ENCODE peak calls at places on chromosomes 2 and 18, in four cellular contexts. E, U, K and G are unnamed samples.

GRCh38 chr2:22907330-22907729 is 477.6 kb upstream of the KLHL29 start:
- DNase-seq in E (no peak), U (no peak), K (no peak), G (peak)

GRCh38 chr2:211144078-211144477 is 587.7 kb downstream of the CPS1 start:
- DNase-seq in E (peak), U (no peak), K (no peak), G (no peak)

GRCh38 chr2:168468354-168468753 is 12.3 kb downstream of the CERS6 start:
- DNase-seq in E (no peak), U (no peak), K (no peak), G (no peak)

GRCh38 chr18:36724591-36725001 is 104.2 kb downstream of the TPGS2 start:
- DNase-seq in E (peak), U (no peak), K (peak), G (no peak)

GRCh38 chr2:166882851-166883250 is 5.4 kb upstream of the XIRP2 start:
- DNase-seq in E (no peak), U (no peak), K (no peak), G (no peak)

GRCh38 chr2:226431301-226431955 is 368.2 kb downstream of the IRS1 start:
- DNase-seq in E (peak), U (no peak), K (no peak), G (no peak)

GRCh38 chr18:74081966-74082365 is 65.7 kb downstream of the FBXO15 start:
- DNase-seq in E (no peak), U (no peak), K (no peak), G (no peak)

GRCh38 chr18:58653814-58654509 is 17.3 kb upstream of the MALT1 start:
- DNase-seq in E (no peak), U (no peak), K (no peak), G (no peak)

GRCh38 chr2:264493-265468 is at the start of gene ACP1:
- DNase-seq in E (peak), U (peak), K (peak), G (peak)
- TF ChIP-seq POLR2A in E (peak), U (peak), K (peak), G (peak)

DNA sequence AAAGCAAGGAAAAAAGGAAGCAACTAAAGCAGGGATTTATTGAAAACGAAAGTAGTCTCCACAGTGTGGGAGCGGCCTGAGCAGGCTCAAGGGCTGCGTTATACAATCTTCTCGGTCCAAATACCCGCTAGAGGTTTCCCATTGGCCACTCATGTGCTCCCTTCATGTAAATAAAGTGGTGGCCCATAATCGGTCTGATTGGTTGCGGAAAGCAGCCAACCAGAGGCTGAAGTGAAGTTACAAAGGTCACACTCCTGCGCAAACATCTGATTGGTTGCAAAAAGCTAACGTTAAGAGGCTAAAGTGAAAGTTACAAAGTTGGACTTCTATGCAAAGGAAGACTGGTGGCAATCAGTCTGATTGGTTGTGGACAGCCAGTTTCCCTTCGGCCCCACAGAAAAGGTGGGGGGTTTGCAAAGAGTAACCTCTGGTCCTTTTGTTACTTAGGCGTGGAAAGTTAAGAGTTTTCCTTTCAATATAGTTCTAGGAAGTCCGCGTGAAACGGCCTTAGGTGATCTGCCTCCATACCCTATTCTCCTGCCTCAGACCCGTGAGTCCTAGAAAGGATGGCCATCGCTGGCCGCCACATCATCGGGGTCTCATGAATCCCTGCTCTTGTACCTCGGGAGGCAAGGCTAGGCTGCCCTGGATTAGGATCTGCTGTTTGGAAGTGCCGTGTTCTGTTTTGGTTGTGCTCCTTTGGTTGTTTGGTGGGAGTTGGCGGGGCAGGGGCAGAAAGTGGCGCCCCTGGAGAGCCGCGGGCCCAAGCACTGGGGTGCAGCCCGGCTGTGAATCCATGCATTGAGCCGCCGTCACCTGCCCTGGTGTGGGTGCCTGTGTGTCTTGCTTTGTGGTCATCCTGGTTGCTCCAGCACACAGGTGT is 80.4 kb upstream of the LDLRAD4 start:
- DNase-seq in E (peak), U (peak), K (peak), G (no peak)
- TF ChIP-seq POLR2A in E (no peak), U (no peak), K (no peak), G (no peak)

GRCh38 chr18:48540329-48541025 is 1.6 kb downstream of the CTIF start:
- DNase-seq in E (peak), U (peak), K (peak), G (no peak)

GRCh38 chr18:48536516-48536915 is 2.3 kb upstream of the CTIF start:
- DNase-seq in E (no peak), U (no peak), K (peak), G (no peak)

GRCh38 chr18:48541026-48541746 is 2.4 kb downstream of the CTIF start:
- DNase-seq in E (peak), U (peak), K (peak), G (no peak)

GRCh38 chr18:48539406-48540328 is 836 bp downstream of the CTIF start:
- DNase-seq in E (peak), U (peak), K (peak), G (no peak)

DNA sequence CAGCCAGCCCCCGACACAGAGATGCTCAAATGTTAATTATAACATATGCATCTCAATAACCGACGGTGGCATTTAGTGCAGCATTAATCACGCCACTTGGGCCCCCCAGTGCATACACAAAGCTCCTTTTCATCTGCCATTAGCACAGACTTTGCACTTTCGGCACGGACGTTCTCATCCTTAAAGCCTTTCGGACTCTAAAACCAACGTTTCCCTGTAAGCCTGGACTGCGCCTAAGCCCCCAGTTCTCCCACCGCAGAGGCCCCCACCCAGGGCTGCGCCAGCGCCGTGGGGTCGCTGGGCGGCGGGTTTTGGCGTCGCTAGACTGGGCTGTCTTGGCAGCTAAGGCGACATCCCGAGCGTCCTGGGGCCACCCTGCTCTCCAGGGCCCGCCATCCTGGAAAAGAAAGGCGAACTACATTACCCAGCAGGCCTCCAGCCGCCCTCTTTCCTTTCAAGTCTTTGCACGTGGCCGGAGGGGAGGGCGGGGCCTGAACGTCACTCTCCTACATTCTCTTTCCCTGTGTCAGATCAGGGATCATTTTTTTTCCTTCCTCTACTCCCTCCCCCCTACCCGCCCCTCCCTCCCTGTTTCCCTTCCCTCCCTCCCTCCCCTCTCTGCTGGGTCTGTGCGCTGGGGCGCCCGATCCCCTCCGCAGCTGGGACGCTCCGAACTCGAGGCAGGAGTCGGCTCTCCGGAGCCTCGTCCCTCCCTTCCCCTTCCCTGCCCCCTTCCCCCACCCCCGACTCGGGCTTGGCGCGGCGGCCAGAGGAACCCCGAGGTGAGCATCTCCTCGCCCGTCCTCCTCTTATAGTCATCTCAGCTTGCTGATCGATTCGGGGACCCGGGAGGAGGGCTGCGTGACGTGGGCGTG is at the start of gene CTIF:
- DNase-seq in E (peak), U (peak), K (peak), G (peak)
- TF ChIP-seq POLR2A in E (peak), U (no peak), K (peak), G (no peak)

DNA sequence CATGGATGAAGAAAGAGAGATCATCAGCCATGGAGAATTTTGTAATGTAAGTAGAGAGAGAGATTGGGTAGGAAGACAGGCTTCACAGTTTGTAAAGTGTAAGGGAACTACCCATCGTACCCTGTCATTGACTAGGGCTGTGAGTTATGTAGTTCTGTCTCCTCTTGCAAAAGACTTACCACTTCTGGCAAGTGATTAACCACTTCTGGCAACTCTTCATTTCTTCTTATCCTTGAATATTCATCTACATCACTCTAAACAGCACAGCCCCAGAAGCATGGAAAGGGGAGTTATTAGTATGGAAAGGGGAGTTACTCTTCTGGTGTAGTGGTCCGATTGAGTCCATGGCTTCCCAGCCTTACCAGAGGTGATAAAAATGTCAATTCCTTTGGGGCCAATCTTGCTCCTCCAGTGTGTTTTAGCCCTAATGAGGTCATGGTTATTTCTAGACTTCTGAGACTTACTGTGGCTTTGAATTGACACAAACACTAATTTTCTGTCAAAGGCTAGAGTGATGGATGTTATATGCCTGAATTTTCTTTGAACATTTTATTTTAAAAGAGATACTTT is 52.0 kb downstream of the STAT1 start:
- DNase-seq in E (no peak), U (no peak), K (no peak), G (no peak)
- TF ChIP-seq POLR2A in E (no peak), U (no peak), K (no peak), G (no peak)